ENCODE peak calls at places on chromosomes 7 and 10, in seven cellular contexts. E is HCT116, K is iPS DF 6.9, H is substantia nigra, O is dorsolateral prefrontal cortex, P is kidney, I is colonic mucosa. Q is an unnamed sample.

GRCh38 chr7:135601182-135601581 is 43.5 kb downstream of the NUP205 start:
- DNase-seq in E (no peak), K (no peak), H (no peak), O (no peak), P (no peak), I (no peak), Q (no peak)

GRCh38 chr7:25187932-25188331 is 40.4 kb downstream of the NPVF start:
- DNase-seq in E (no peak), K (no peak), H (no peak), O (no peak), P (no peak), I (no peak), Q (no peak)

GRCh38 chr10:13106387-13106786 is 6.4 kb downstream of the OPTN start:
- DNase-seq in E (no peak), K (no peak), H (no peak), O (no peak), P (no peak), I (no peak), Q (no peak)

GRCh38 chr7:151104411-151105235 is 18.3 kb downstream of the AGAP3 start:
- DNase-seq in E (no peak), K (no peak), H (no peak), O (no peak), P (peak), I (no peak), Q (no peak)

GRCh38 chr10:75430000-75430763 is 1.2 kb upstream of the LRMDA start:
- DNase-seq in E (no peak), K (no peak), H (no peak), O (no peak), P (peak), I (peak), Q (peak)

GRCh38 chr10:20995123-20995978 is 98.2 kb upstream of the NEBL start:
- DNase-seq in E (no peak), K (no peak), H (no peak), O (no peak), P (no peak), I (no peak), Q (no peak)

GRCh38 chr10:82390866-82391658 is 516.1 kb downstream of the NRG3 start:
- DNase-seq in E (no peak), K (no peak), H (no peak), O (no peak), P (no peak), I (no peak), Q (peak)

GRCh38 chr7:139340037-139340807 is 915 bp upstream of the FMC1 start:
- DNase-seq in E (peak), K (peak), H (peak), O (peak), P (peak), I (peak), Q (peak)

GRCh38 chr7:83782628-83783027 is 133.7 kb upstream of the SEMA3E start:
- DNase-seq in E (no peak), K (no peak), H (no peak), O (no peak), P (no peak), I (no peak), Q (no peak)

GRCh38 chr7:96034940-96035727 is 262.8 kb downstream of the DYNC1I1 start:
- DNase-seq in E (no peak), K (no peak), H (no peak), O (no peak), P (no peak), I (no peak), Q (peak)

GRCh38 chr10:123622381-123622780 is 43.8 kb upstream of the GPR26 start:
- DNase-seq in E (no peak), K (no peak), H (no peak), O (no peak), P (no peak), I (no peak), Q (no peak)

GRCh38 chr7:154832557-154833138 is 170.3 kb downstream of the PAXIP1 start:
- DNase-seq in E (peak), K (no peak), H (peak), O (peak), P (no peak), I (peak), Q (no peak)

GRCh38 chr10:122861724-122862161 is 16.1 kb upstream of the CUZD1 start:
- DNase-seq in E (no peak), K (no peak), H (no peak), O (no peak), P (no peak), I (no peak), Q (no peak)

GRCh38 chr7:38825721-38826440 is 83.1 kb downstream of the VPS41 start:
- DNase-seq in E (no peak), K (no peak), H (no peak), O (no peak), P (no peak), I (no peak), Q (no peak)

GRCh38 chr10:15791816-15792524 is 68.3 kb downstream of the MINDY3 start:
- DNase-seq in E (no peak), K (no peak), H (no peak), O (no peak), P (no peak), I (no peak), Q (no peak)

GRCh38 chr10:29239569-29240472 is 49.0 kb upstream of the LYZL1 start:
- DNase-seq in E (peak), K (peak), H (no peak), O (no peak), P (no peak), I (no peak), Q (no peak)

GRCh38 chr7:64551375-64552142 is 11.3 kb downstream of the ZNF680 start:
- DNase-seq in E (no peak), K (no peak), H (no peak), O (no peak), P (no peak), I (no peak), Q (no peak)

GRCh38 chr10:51747211-51747610 is 47.8 kb upstream of the CSTF2T start:
- DNase-seq in E (no peak), K (no peak), H (no peak), O (no peak), P (no peak), I (no peak), Q (no peak)

GRCh38 chr7:155609185-155609584 is 35.3 kb upstream of the RBM33 start:
- DNase-seq in E (no peak), K (no peak), H (no peak), O (no peak), P (peak), I (no peak), Q (no peak)

GRCh38 chr7:33627741-33628140 is 277.6 kb upstream of the BMPER start:
- DNase-seq in E (no peak), K (no peak), H (no peak), O (no peak), P (no peak), I (no peak), Q (no peak)

GRCh38 chr7:157224627-157225026 is 85.9 kb downstream of the UBE3C start:
- DNase-seq in E (no peak), K (no peak), H (no peak), O (no peak), P (no peak), I (no peak), Q (peak)

GRCh38 chr7:106071999-106072714 is 40.0 kb downstream of the SYPL1 start:
- DNase-seq in E (no peak), K (no peak), H (no peak), O (no peak), P (no peak), I (peak), Q (peak)

GRCh38 chr10:122192142-122192541 is 79.0 kb upstream of the BTBD16 start:
- DNase-seq in E (no peak), K (no peak), H (peak), O (peak), P (no peak), I (no peak), Q (no peak)

GRCh38 chr10:105024184-105024583 is 383.1 kb downstream of the SORCS3 start:
- DNase-seq in E (no peak), K (no peak), H (no peak), O (no peak), P (no peak), I (no peak), Q (no peak)

GRCh38 chr7:27112960-27113949 is 10.8 kb upstream of the HOXA2 start:
- DNase-seq in E (peak), K (no peak), H (no peak), O (no peak), P (peak), I (peak), Q (no peak)

GRCh38 chr10:129040377-129040776 is 426.7 kb upstream of the MGMT start:
- DNase-seq in E (no peak), K (no peak), H (no peak), O (no peak), P (no peak), I (no peak), Q (no peak)

GRCh38 chr10:131690805-131691239 is 210.0 kb upstream of the PPP2R2D start:
- DNase-seq in E (no peak), K (no peak), H (no peak), O (no peak), P (peak), I (no peak), Q (no peak)

GRCh38 chr7:5354460-5355279 is 69.0 kb downstream of the TNRC18 start:
- DNase-seq in E (no peak), K (no peak), H (no peak), O (no peak), P (peak), I (peak), Q (peak)

DNA sequence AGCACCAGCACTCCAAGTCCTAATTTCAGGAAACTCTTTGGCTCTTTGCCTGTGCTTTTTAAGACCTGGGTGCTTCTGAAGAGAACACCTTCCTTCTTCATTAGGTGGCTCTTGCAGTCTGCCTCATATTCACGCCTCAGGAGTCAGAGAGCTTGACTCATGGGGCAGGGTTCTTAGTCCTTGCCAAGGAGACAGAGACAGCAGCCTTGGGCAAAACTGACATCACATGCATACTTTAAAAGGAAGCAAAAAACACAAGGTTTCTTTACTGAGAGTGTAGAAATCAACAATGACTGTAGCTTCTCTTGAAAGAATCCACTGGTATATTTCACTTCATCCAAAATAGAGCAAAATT is 780.6 kb downstream of the INHBA start:
- DNase-seq in E (no peak), K (no peak), H (no peak), O (no peak), P (no peak), I (no peak), Q (no peak)
- H3K27ac ChIP-seq in E (no peak), K (no peak), H (no peak), O (no peak), P (no peak), I (no peak), Q (no peak)

GRCh38 chr7:142815099-142815498 is 39.8 kb upstream of the EPHB6 start:
- DNase-seq in E (no peak), K (no peak), H (no peak), O (no peak), P (no peak), I (no peak), Q (no peak)

GRCh38 chr7:142813699-142814098 is 41.2 kb upstream of the EPHB6 start:
- DNase-seq in E (no peak), K (no peak), H (no peak), O (no peak), P (no peak), I (no peak), Q (no peak)

GRCh38 chr7:142813262-142813661 is 41.6 kb upstream of the EPHB6 start:
- DNase-seq in E (no peak), K (peak), H (no peak), O (no peak), P (no peak), I (no peak), Q (no peak)

GRCh38 chr7:142811154-142811737 is 40.5 kb downstream of the PRSS2 start:
- DNase-seq in E (peak), K (no peak), H (no peak), O (no peak), P (no peak), I (no peak), Q (no peak)

DNA sequence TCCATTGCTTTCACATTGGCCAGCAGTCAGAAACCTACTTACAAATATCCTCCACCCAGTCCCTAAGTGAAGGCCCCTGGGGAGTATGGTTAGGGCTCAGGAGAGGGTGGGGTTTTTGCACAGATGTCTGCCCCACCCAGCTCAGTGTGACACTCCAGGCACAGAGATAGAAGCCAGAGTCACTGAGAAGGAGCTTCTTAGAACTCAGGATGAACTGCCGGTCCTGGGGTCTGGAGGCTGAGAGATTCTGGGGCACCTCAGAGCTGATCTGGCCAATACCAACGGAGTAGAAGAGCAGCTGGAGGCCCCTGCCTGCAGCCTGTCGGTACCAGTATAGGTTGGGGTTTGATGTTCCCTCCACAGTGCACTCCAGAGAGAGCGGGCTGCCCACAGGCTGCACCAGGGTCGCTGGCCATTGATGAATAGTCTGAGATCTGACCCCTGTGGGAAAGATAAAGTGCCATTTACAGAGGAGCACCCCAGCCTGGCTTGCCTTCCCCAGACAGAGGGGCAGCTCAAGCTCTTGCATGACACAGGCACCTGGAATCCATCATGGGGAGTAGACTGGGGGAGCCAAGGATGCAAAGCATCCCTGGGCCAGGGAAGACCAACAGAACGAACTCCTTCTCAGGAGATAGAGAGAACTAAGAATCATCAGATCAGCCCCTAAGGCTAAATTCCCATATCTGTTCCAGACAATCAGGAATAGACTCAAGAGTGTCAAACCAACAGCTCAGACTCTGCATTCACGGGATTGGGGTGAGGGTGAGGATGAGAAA is 41.9 kb downstream of the PRSS2 start:
- DNase-seq in E (no peak), K (no peak), H (no peak), O (no peak), P (no peak), I (no peak), Q (no peak)
- H3K27ac ChIP-seq in E (no peak), K (no peak), H (no peak), O (no peak), P (no peak), I (no peak), Q (no peak)

DNA sequence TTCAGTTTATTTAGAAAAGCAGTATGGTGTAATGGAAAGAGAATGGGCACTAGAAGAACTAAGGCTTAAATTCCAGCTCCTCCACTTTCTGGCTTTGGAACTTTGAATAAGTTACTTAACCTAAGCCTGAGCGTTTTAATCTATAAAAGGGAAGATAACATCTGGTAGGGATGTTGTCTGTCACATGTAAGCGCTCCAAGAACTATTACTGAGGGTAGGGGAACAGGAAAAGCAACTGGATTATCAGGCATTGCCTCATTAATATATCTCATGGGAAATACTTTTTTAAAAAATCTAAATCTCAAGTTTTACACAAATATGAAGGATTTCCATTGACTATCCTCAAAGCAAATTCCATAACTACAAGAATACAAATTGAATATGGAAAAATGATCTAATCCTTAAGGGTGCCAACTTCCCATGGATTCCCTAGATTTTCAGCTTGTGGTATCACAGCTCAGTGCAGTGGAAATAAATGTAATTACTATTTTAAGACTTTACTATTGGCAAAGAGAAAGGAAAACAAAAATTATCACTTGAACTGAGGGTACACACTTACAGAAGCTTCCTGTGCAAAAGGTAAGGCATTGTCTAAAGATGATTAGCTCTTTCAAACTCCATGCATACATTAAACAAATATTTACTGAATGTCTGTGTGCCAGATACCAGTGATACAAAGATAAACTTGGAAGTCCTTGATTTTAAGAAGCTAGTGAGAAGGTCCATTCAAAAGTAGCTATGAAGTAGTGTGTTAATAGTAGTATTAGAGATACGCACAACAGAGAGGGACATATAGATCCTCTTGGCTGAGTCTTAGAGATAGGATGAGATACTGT is 38.4 kb downstream of the NT5C2 start:
- DNase-seq in E (no peak), K (no peak), H (no peak), O (no peak), P (no peak), I (no peak), Q (no peak)
- H3K27ac ChIP-seq in E (no peak), K (no peak), H (no peak), O (peak), P (peak), I (no peak), Q (peak)

DNA sequence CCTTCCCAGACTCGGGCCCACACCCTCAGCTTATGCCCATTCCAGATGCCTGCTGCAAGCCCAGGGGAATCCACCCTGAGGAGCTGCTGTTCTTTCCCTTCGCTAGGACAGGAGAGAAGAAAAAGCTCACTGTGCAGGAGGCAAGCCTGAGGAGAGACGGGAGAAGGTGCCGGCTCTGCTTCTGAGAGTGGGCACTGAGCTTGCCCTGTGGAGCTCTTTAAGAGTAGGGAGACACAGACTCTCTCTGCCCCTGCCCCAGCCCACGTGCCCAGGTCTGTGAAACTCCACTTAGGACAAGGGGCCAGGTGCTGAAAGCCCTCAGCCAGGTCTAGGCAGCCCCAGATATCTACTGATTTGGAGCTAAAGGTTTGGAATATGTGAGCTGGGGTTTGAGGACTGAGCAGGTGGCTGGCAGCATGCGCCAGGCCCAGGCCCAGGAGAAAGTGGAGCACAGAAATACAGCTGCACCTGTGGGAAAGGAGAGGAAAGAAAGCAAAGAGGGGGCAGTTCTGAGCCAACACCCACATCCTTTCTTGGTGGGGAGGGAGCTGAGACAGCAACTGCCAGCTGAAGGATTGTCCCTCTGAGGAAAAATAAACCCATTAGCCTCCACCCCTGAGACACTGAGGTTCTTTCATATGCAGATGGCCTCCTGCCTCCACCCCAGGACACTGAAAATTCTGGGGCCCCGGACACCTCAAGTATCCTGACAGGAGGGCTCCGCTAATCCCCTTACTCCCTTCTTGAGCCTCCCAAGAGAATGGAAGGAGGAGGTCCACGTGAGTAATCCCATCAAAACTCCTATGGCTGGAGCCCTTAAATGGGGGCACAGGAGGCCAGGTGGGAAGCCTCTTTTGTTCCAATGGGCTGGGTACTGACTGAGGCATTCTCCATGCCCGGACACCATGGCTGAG is 7.3 kb downstream of the POLL start:
- DNase-seq in E (no peak), K (no peak), H (no peak), O (no peak), P (peak), I (no peak), Q (no peak)
- H3K27ac ChIP-seq in E (no peak), K (no peak), H (no peak), O (no peak), P (no peak), I (no peak), Q (no peak)

DNA sequence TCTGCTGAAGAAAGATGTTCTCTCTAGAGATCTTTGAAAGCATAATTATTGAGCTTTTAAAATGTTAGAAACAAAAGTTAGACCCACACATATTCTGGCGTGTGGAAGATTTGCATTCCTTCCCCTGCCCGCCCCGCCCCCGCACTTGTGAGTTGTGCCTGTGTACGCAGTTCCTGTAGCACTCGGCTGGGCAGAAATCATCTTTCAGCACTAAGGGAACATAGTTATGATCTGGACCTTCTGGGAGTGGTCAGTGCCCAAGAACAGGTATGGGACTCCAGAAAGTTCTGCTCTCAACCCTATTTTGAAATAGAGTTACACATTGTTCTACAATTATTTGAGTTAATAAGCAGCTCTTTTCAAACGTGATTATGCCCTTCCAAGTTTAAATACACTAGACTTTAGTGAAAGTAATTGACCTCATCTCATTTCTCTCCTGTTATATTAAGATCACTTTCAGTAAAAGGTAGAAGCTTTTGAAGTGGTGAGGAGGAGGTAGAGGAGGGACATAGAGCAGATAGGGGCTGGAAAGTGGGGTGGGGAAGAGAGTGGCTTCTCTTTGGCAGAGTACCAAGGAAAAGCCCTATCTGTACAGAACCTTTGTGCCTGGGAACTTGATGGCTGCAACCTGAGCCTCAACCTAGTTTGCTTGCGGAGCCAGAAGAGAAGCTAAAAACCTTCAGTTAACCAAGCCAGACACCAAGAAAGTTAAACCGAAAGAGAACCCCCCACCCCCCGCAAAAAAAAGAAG is 5.7 kb downstream of the BLVRA start:
- DNase-seq in E (no peak), K (no peak), H (no peak), O (no peak), P (no peak), I (peak), Q (peak)
- H3K27ac ChIP-seq in E (no peak), K (no peak), H (no peak), O (no peak), P (peak), I (no peak), Q (peak)

GRCh38 chr10:77635402-77636227 is 2.0 kb downstream of the KCNMA1 start:
- DNase-seq in E (no peak), K (no peak), H (no peak), O (no peak), P (no peak), I (no peak), Q (no peak)
- H3K27ac ChIP-seq in E (no peak), K (no peak), H (no peak), O (peak), P (no peak), I (no peak), Q (no peak)

GRCh38 chr10:59300386-59300785 is 62.0 kb downstream of the FAM13C start:
- DNase-seq in E (no peak), K (no peak), H (no peak), O (no peak), P (no peak), I (no peak), Q (no peak)
- H3K27ac ChIP-seq in E (no peak), K (no peak), H (peak), O (peak), P (no peak), I (no peak), Q (no peak)

Q was measured in body of pancreas.